ENCODE peak calls at places on chromosomes 16 and 17, in four cellular contexts. One of them, this sample, is unnamed. For H3K36me3, the result is how much of the 10 kb centered on the place peaks cover.

GRCh38 chr17:68462381-68463210 is 5.3 kb upstream of the WIPI1 start:
- DNase-seq in endodermal cell: peak
- DNase-seq in OCI-LY7: peak
- DNase-seq in esophagus muscularis mucosa: no peak
- DNase-seq in this sample: no peak

GRCh38 chr17:8294361-8294760 is 839 bp downstream of the SLC25A35 start:
- DNase-seq in endodermal cell: no peak
- DNase-seq in OCI-LY7: no peak
- DNase-seq in esophagus muscularis mucosa: no peak
- DNase-seq in this sample: no peak

GRCh38 chr17:2179615-2180295 is 123.8 kb downstream of the SMG6 start:
- DNase-seq in endodermal cell: no peak
- DNase-seq in OCI-LY7: no peak
- DNase-seq in esophagus muscularis mucosa: peak
- DNase-seq in this sample: peak

GRCh38 chr17:57988301-57989010 is 402 bp upstream of the VEZF1 start:
- DNase-seq in endodermal cell: peak
- DNase-seq in OCI-LY7: peak
- DNase-seq in esophagus muscularis mucosa: peak
- DNase-seq in this sample: peak

GRCh38 chr17:40485851-40486512 is 15.4 kb downstream of the TNS4 start:
- DNase-seq in endodermal cell: no peak
- DNase-seq in OCI-LY7: no peak
- DNase-seq in esophagus muscularis mucosa: no peak
- DNase-seq in this sample: peak

GRCh38 chr17:81917565-81918332 is at the start of gene SIRT7:
- DNase-seq in endodermal cell: peak
- DNase-seq in OCI-LY7: peak
- DNase-seq in esophagus muscularis mucosa: peak
- DNase-seq in this sample: peak

GRCh38 chr17:40351185-40352043 is 13.1 kb downstream of the GJD3 start:
- DNase-seq in endodermal cell: peak
- DNase-seq in OCI-LY7: no peak
- DNase-seq in esophagus muscularis mucosa: no peak
- DNase-seq in this sample: no peak

GRCh38 chr16:54633943-54634362 is 296.7 kb upstream of the IRX5 start:
- DNase-seq in endodermal cell: peak
- DNase-seq in OCI-LY7: peak
- DNase-seq in esophagus muscularis mucosa: no peak
- DNase-seq in this sample: peak

GRCh38 chr17:19383681-19384470 is 3.1 kb downstream of the MFAP4 start:
- DNase-seq in endodermal cell: no peak
- DNase-seq in OCI-LY7: no peak
- DNase-seq in esophagus muscularis mucosa: no peak
- DNase-seq in this sample: peak

GRCh38 chr17:41919165-41919817 is 540 bp upstream of the ACLY start:
- DNase-seq in endodermal cell: peak
- DNase-seq in OCI-LY7: no peak
- DNase-seq in esophagus muscularis mucosa: no peak
- DNase-seq in this sample: peak

GRCh38 chr16:1338119-1338730 is 4.8 kb downstream of the BAIAP3 start:
- DNase-seq in endodermal cell: peak
- DNase-seq in OCI-LY7: peak
- DNase-seq in esophagus muscularis mucosa: no peak
- DNase-seq in this sample: no peak

GRCh38 chr16:4389051-4389955 is 17.7 kb downstream of the VASN start:
- DNase-seq in endodermal cell: peak
- DNase-seq in OCI-LY7: no peak
- DNase-seq in esophagus muscularis mucosa: no peak
- DNase-seq in this sample: peak

GRCh38 chr16:4391635-4392381 is 20.2 kb downstream of the VASN start:
- DNase-seq in endodermal cell: peak
- DNase-seq in OCI-LY7: no peak
- DNase-seq in esophagus muscularis mucosa: no peak
- DNase-seq in this sample: no peak

GRCh38 chr16:4392382-4393242 is 21.0 kb downstream of the VASN start:
- DNase-seq in endodermal cell: peak
- DNase-seq in OCI-LY7: no peak
- DNase-seq in esophagus muscularis mucosa: no peak
- DNase-seq in this sample: no peak

GRCh38 chr16:4388275-4389021 is 16.8 kb downstream of the VASN start:
- DNase-seq in endodermal cell: peak
- DNase-seq in OCI-LY7: no peak
- DNase-seq in esophagus muscularis mucosa: no peak
- DNase-seq in this sample: peak

GRCh38 chr16:4390266-4391260 is 18.9 kb downstream of the VASN start:
- DNase-seq in endodermal cell: peak
- DNase-seq in OCI-LY7: no peak
- DNase-seq in esophagus muscularis mucosa: no peak
- DNase-seq in this sample: no peak
- TF ChIP-seq CTCF in endodermal cell: peak
- TF ChIP-seq CTCF in OCI-LY7: no peak
- TF ChIP-seq CTCF in esophagus muscularis mucosa: no peak
- TF ChIP-seq CTCF in this sample: no peak

DNA sequence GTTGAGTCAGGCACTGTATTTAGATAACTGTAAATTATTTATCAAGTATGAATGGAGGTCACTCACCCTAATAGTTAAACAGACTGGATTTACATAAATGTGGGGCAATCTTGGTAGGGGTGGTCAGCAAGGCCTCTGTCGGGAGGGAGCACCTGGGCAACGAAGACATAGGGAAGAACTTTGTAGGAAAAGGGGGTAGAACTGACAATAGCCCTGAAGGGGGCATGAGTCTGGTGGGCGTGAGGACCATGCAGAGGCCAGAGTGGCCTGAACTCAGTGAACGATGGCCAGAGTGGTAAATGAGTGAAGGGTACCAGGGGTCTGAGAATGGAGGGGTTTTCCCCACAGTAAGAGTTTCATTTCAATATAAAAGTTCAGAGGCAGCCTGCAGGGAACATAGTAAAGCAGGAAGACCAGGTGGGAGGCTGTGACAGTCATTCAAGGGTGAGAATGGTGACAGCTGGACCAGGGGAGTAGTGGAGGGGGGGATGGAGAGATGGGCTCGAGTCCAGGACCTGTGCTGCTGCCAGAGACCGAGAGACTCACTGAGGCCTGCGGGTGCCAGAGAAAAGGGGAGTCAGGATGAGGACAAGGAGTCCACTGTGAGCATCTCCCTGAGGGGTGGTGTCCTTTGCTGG is 2.9 kb downstream of the C17orf67 start:
- DNase-seq in endodermal cell: no peak
- DNase-seq in OCI-LY7: no peak
- DNase-seq in esophagus muscularis mucosa: no peak
- DNase-seq in this sample: no peak
- H3K36me3 ChIP-seq in endodermal cell: under half
- H3K36me3 ChIP-seq in OCI-LY7: under half
- H3K36me3 ChIP-seq in esophagus muscularis mucosa: under half
- H3K36me3 ChIP-seq in this sample: under half

GRCh38 chr16:88700636-88701482 is 5.3 kb downstream of the RNF166 start:
- DNase-seq in endodermal cell: no peak
- DNase-seq in OCI-LY7: peak
- DNase-seq in esophagus muscularis mucosa: peak
- DNase-seq in this sample: peak
- H3K27ac ChIP-seq in endodermal cell: no peak
- H3K27ac ChIP-seq in OCI-LY7: peak
- H3K27ac ChIP-seq in esophagus muscularis mucosa: peak
- H3K27ac ChIP-seq in this sample: no peak

DNA sequence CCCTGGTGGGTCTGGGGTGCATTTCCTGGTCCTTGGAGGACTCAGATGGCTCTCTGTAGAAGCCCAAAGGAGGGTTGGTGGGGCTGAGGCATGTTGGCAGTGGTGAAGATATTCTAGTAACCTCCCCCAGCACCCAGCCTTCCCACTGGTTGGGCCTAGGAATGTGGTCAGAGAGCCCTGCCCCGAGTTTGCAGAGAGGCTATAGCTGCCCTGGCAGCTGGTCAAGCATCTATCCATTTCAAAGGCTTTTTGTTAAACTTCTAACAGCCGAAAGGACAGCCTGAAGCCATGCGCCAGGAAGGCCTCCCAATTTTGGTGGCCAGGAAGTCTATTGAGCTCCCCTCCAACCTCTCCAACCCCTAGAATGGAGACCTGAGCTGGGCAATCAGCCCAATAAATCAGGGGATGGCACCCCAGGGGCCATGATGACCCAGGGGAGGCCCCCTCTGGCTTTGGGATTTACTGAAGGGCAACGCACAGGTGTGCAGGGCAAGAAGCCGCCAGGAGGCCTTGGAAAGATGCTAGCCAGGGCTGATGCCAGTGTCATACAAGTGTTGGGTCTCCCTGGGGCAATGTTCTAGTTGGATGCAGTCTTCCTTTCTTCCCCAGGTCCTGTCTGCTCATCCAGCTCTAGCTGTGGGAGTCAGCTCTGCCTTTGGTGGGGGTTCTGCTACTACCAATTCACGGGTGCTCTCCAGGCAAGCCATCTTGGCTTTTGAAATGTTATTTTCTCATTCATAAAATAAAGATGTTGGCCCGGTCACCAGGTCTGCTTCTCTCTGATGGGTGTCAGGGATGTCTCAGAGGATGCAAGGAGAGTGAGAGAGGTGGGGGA is 30.9 kb upstream of the AXIN2 start:
- DNase-seq in endodermal cell: peak
- DNase-seq in OCI-LY7: no peak
- DNase-seq in esophagus muscularis mucosa: no peak
- DNase-seq in this sample: no peak
- TF ChIP-seq CTCF in endodermal cell: no peak
- TF ChIP-seq CTCF in OCI-LY7: no peak
- TF ChIP-seq CTCF in esophagus muscularis mucosa: no peak
- TF ChIP-seq CTCF in this sample: no peak

This sample was measured in tibial artery.